ENCODE peak calls at places on chromosomes 13 and 19, in nine cellular contexts. One of them, this sample, is unnamed.

GRCh38 chr13:21997726-21998125 is 326.9 kb downstream of the FGF9 start:
- DNase-seq in GOT3: no peak
- DNase-seq in stimulated activated CD4-positive, alpha-beta T cell treated with anti-CD3 and anti-CD28 coated beads, Interleukin-1b, Interleukin-23, amount 100 ng/mL, for 4 hours: no peak
- DNase-seq in stimulated activated CD8-positive, alpha-beta memory T cell treated with anti-CD3 and anti-CD28 coated beads, Interleukin-15, amount 100 ng/mL, for 1 hour: no peak
- DNase-seq in mucosa of descending colon: no peak
- DNase-seq in neural progenitor cell: no peak
- DNase-seq in kidney glomerular epithelial cell: no peak
- DNase-seq in GDM1: no peak
- DNase-seq in KBM-7: no peak
- DNase-seq in this sample: no peak

GRCh38 chr13:49082653-49083536 is 107.2 kb downstream of the FNDC3A start:
- DNase-seq in neural progenitor cell: no peak
- DNase-seq in KBM-7: no peak
- DNase-seq in stimulated activated CD8-positive, alpha-beta memory T cell treated with anti-CD3 and anti-CD28 coated beads, Interleukin-15, amount 100 ng/mL, for 1 hour: no peak
- DNase-seq in kidney glomerular epithelial cell: peak
- DNase-seq in stimulated activated CD4-positive, alpha-beta T cell treated with anti-CD3 and anti-CD28 coated beads, Interleukin-1b, Interleukin-23, amount 100 ng/mL, for 4 hours: no peak
- DNase-seq in GDM1: no peak
- DNase-seq in mucosa of descending colon: no peak
- DNase-seq in GOT3: no peak
- DNase-seq in this sample: no peak

GRCh38 chr13:102191951-102192461 is 209.8 kb downstream of the FGF14 start:
- DNase-seq in GOT3: no peak
- DNase-seq in kidney glomerular epithelial cell: no peak
- DNase-seq in stimulated activated CD8-positive, alpha-beta memory T cell treated with anti-CD3 and anti-CD28 coated beads, Interleukin-15, amount 100 ng/mL, for 1 hour: no peak
- DNase-seq in KBM-7: no peak
- DNase-seq in mucosa of descending colon: no peak
- DNase-seq in GDM1: no peak
- DNase-seq in neural progenitor cell: peak
- DNase-seq in stimulated activated CD4-positive, alpha-beta T cell treated with anti-CD3 and anti-CD28 coated beads, Interleukin-1b, Interleukin-23, amount 100 ng/mL, for 4 hours: no peak
- DNase-seq in this sample: no peak

GRCh38 chr13:76798037-76798436 is 88.2 kb downstream of the KCTD12 start:
- DNase-seq in GDM1: peak
- DNase-seq in kidney glomerular epithelial cell: no peak
- DNase-seq in stimulated activated CD8-positive, alpha-beta memory T cell treated with anti-CD3 and anti-CD28 coated beads, Interleukin-15, amount 100 ng/mL, for 1 hour: no peak
- DNase-seq in neural progenitor cell: no peak
- DNase-seq in KBM-7: peak
- DNase-seq in stimulated activated CD4-positive, alpha-beta T cell treated with anti-CD3 and anti-CD28 coated beads, Interleukin-1b, Interleukin-23, amount 100 ng/mL, for 4 hours: no peak
- DNase-seq in mucosa of descending colon: no peak
- DNase-seq in GOT3: no peak
- DNase-seq in this sample: no peak

GRCh38 chr19:1935484-1936208 is 5.3 kb upstream of the CSNK1G2 start:
- DNase-seq in stimulated activated CD8-positive, alpha-beta memory T cell treated with anti-CD3 and anti-CD28 coated beads, Interleukin-15, amount 100 ng/mL, for 1 hour: no peak
- DNase-seq in kidney glomerular epithelial cell: no peak
- DNase-seq in neural progenitor cell: no peak
- DNase-seq in mucosa of descending colon: no peak
- DNase-seq in GOT3: no peak
- DNase-seq in GDM1: peak
- DNase-seq in stimulated activated CD4-positive, alpha-beta T cell treated with anti-CD3 and anti-CD28 coated beads, Interleukin-1b, Interleukin-23, amount 100 ng/mL, for 4 hours: no peak
- DNase-seq in KBM-7: peak
- DNase-seq in this sample: no peak

GRCh38 chr13:75153386-75153785 is 328.6 kb downstream of the TBC1D4 start:
- DNase-seq in neural progenitor cell: no peak
- DNase-seq in stimulated activated CD8-positive, alpha-beta memory T cell treated with anti-CD3 and anti-CD28 coated beads, Interleukin-15, amount 100 ng/mL, for 1 hour: no peak
- DNase-seq in mucosa of descending colon: no peak
- DNase-seq in KBM-7: no peak
- DNase-seq in GOT3: no peak
- DNase-seq in kidney glomerular epithelial cell: no peak
- DNase-seq in stimulated activated CD4-positive, alpha-beta T cell treated with anti-CD3 and anti-CD28 coated beads, Interleukin-1b, Interleukin-23, amount 100 ng/mL, for 4 hours: no peak
- DNase-seq in GDM1: no peak
- DNase-seq in this sample: no peak

GRCh38 chr19:12997967-12998940 is 3.0 kb downstream of the NFIX start:
- DNase-seq in GDM1: no peak
- DNase-seq in mucosa of descending colon: no peak
- DNase-seq in stimulated activated CD8-positive, alpha-beta memory T cell treated with anti-CD3 and anti-CD28 coated beads, Interleukin-15, amount 100 ng/mL, for 1 hour: no peak
- DNase-seq in stimulated activated CD4-positive, alpha-beta T cell treated with anti-CD3 and anti-CD28 coated beads, Interleukin-1b, Interleukin-23, amount 100 ng/mL, for 4 hours: no peak
- DNase-seq in KBM-7: no peak
- DNase-seq in neural progenitor cell: no peak
- DNase-seq in kidney glomerular epithelial cell: no peak
- DNase-seq in GOT3: no peak
- DNase-seq in this sample: no peak

GRCh38 chr19:4531562-4532165 is 3.4 kb downstream of the PLIN5 start:
- DNase-seq in GOT3: no peak
- DNase-seq in KBM-7: no peak
- DNase-seq in stimulated activated CD4-positive, alpha-beta T cell treated with anti-CD3 and anti-CD28 coated beads, Interleukin-1b, Interleukin-23, amount 100 ng/mL, for 4 hours: no peak
- DNase-seq in kidney glomerular epithelial cell: no peak
- DNase-seq in neural progenitor cell: no peak
- DNase-seq in stimulated activated CD8-positive, alpha-beta memory T cell treated with anti-CD3 and anti-CD28 coated beads, Interleukin-15, amount 100 ng/mL, for 1 hour: no peak
- DNase-seq in mucosa of descending colon: no peak
- DNase-seq in GDM1: no peak
- DNase-seq in this sample: no peak

GRCh38 chr13:37418490-37418889 is 180.1 kb downstream of the POSTN start:
- DNase-seq in KBM-7: no peak
- DNase-seq in kidney glomerular epithelial cell: no peak
- DNase-seq in GDM1: no peak
- DNase-seq in mucosa of descending colon: no peak
- DNase-seq in stimulated activated CD4-positive, alpha-beta T cell treated with anti-CD3 and anti-CD28 coated beads, Interleukin-1b, Interleukin-23, amount 100 ng/mL, for 4 hours: no peak
- DNase-seq in stimulated activated CD8-positive, alpha-beta memory T cell treated with anti-CD3 and anti-CD28 coated beads, Interleukin-15, amount 100 ng/mL, for 1 hour: no peak
- DNase-seq in neural progenitor cell: no peak
- DNase-seq in GOT3: no peak
- DNase-seq in this sample: no peak

GRCh38 chr19:42166336-42166735 is 34.1 kb upstream of the POU2F2 start:
- DNase-seq in GDM1: no peak
- DNase-seq in stimulated activated CD8-positive, alpha-beta memory T cell treated with anti-CD3 and anti-CD28 coated beads, Interleukin-15, amount 100 ng/mL, for 1 hour: no peak
- DNase-seq in stimulated activated CD4-positive, alpha-beta T cell treated with anti-CD3 and anti-CD28 coated beads, Interleukin-1b, Interleukin-23, amount 100 ng/mL, for 4 hours: no peak
- DNase-seq in GOT3: no peak
- DNase-seq in kidney glomerular epithelial cell: no peak
- DNase-seq in KBM-7: no peak
- DNase-seq in neural progenitor cell: no peak
- DNase-seq in mucosa of descending colon: no peak
- DNase-seq in this sample: no peak

GRCh38 chr13:99051768-99052455 is 74.0 kb upstream of the DOCK9 start:
- DNase-seq in mucosa of descending colon: no peak
- DNase-seq in neural progenitor cell: no peak
- DNase-seq in KBM-7: no peak
- DNase-seq in stimulated activated CD4-positive, alpha-beta T cell treated with anti-CD3 and anti-CD28 coated beads, Interleukin-1b, Interleukin-23, amount 100 ng/mL, for 4 hours: no peak
- DNase-seq in kidney glomerular epithelial cell: no peak
- DNase-seq in stimulated activated CD8-positive, alpha-beta memory T cell treated with anti-CD3 and anti-CD28 coated beads, Interleukin-15, amount 100 ng/mL, for 1 hour: no peak
- DNase-seq in GDM1: no peak
- DNase-seq in GOT3: no peak
- DNase-seq in this sample: no peak

GRCh38 chr19:46218160-46218559 is 11.4 kb upstream of the IGFL1 start:
- DNase-seq in stimulated activated CD4-positive, alpha-beta T cell treated with anti-CD3 and anti-CD28 coated beads, Interleukin-1b, Interleukin-23, amount 100 ng/mL, for 4 hours: peak
- DNase-seq in GDM1: no peak
- DNase-seq in GOT3: no peak
- DNase-seq in kidney glomerular epithelial cell: peak
- DNase-seq in neural progenitor cell: peak
- DNase-seq in mucosa of descending colon: peak
- DNase-seq in KBM-7: peak
- DNase-seq in stimulated activated CD8-positive, alpha-beta memory T cell treated with anti-CD3 and anti-CD28 coated beads, Interleukin-15, amount 100 ng/mL, for 1 hour: no peak
- DNase-seq in this sample: no peak

GRCh38 chr19:37505958-37506386 is 767 bp upstream of the ZNF793 start:
- DNase-seq in stimulated activated CD4-positive, alpha-beta T cell treated with anti-CD3 and anti-CD28 coated beads, Interleukin-1b, Interleukin-23, amount 100 ng/mL, for 4 hours: peak
- DNase-seq in neural progenitor cell: no peak
- DNase-seq in stimulated activated CD8-positive, alpha-beta memory T cell treated with anti-CD3 and anti-CD28 coated beads, Interleukin-15, amount 100 ng/mL, for 1 hour: no peak
- DNase-seq in kidney glomerular epithelial cell: no peak
- DNase-seq in mucosa of descending colon: peak
- DNase-seq in GOT3: no peak
- DNase-seq in KBM-7: no peak
- DNase-seq in GDM1: no peak
- DNase-seq in this sample: no peak

GRCh38 chr19:50317115-50317514 is 12.1 kb downstream of the KCNC3 start:
- DNase-seq in mucosa of descending colon: no peak
- DNase-seq in stimulated activated CD4-positive, alpha-beta T cell treated with anti-CD3 and anti-CD28 coated beads, Interleukin-1b, Interleukin-23, amount 100 ng/mL, for 4 hours: no peak
- DNase-seq in GOT3: no peak
- DNase-seq in GDM1: no peak
- DNase-seq in KBM-7: no peak
- DNase-seq in stimulated activated CD8-positive, alpha-beta memory T cell treated with anti-CD3 and anti-CD28 coated beads, Interleukin-15, amount 100 ng/mL, for 1 hour: no peak
- DNase-seq in neural progenitor cell: no peak
- DNase-seq in kidney glomerular epithelial cell: no peak
- DNase-seq in this sample: no peak

GRCh38 chr13:48514776-48515175 is 18.1 kb downstream of the RCBTB2 start:
- DNase-seq in KBM-7: no peak
- DNase-seq in stimulated activated CD4-positive, alpha-beta T cell treated with anti-CD3 and anti-CD28 coated beads, Interleukin-1b, Interleukin-23, amount 100 ng/mL, for 4 hours: no peak
- DNase-seq in GDM1: no peak
- DNase-seq in GOT3: no peak
- DNase-seq in neural progenitor cell: no peak
- DNase-seq in stimulated activated CD8-positive, alpha-beta memory T cell treated with anti-CD3 and anti-CD28 coated beads, Interleukin-15, amount 100 ng/mL, for 1 hour: no peak
- DNase-seq in kidney glomerular epithelial cell: no peak
- DNase-seq in mucosa of descending colon: no peak
- DNase-seq in this sample: no peak

GRCh38 chr13:63163903-63164302 is 1748.3 kb upstream of the PCDH20 start:
- DNase-seq in GDM1: no peak
- DNase-seq in mucosa of descending colon: no peak
- DNase-seq in neural progenitor cell: peak
- DNase-seq in GOT3: no peak
- DNase-seq in KBM-7: no peak
- DNase-seq in stimulated activated CD4-positive, alpha-beta T cell treated with anti-CD3 and anti-CD28 coated beads, Interleukin-1b, Interleukin-23, amount 100 ng/mL, for 4 hours: no peak
- DNase-seq in stimulated activated CD8-positive, alpha-beta memory T cell treated with anti-CD3 and anti-CD28 coated beads, Interleukin-15, amount 100 ng/mL, for 1 hour: no peak
- DNase-seq in kidney glomerular epithelial cell: no peak
- DNase-seq in this sample: no peak

GRCh38 chr19:35114656-35115537 is 726 bp upstream of the FXYD3 start:
- DNase-seq in neural progenitor cell: peak
- DNase-seq in stimulated activated CD4-positive, alpha-beta T cell treated with anti-CD3 and anti-CD28 coated beads, Interleukin-1b, Interleukin-23, amount 100 ng/mL, for 4 hours: peak
- DNase-seq in KBM-7: peak
- DNase-seq in GDM1: peak
- DNase-seq in kidney glomerular epithelial cell: peak
- DNase-seq in stimulated activated CD8-positive, alpha-beta memory T cell treated with anti-CD3 and anti-CD28 coated beads, Interleukin-15, amount 100 ng/mL, for 1 hour: peak
- DNase-seq in mucosa of descending colon: peak
- DNase-seq in GOT3: no peak
- DNase-seq in this sample: peak

GRCh38 chr13:77460195-77460594 is 75.3 kb upstream of the SCEL start:
- DNase-seq in neural progenitor cell: no peak
- DNase-seq in mucosa of descending colon: no peak
- DNase-seq in GDM1: no peak
- DNase-seq in stimulated activated CD8-positive, alpha-beta memory T cell treated with anti-CD3 and anti-CD28 coated beads, Interleukin-15, amount 100 ng/mL, for 1 hour: no peak
- DNase-seq in kidney glomerular epithelial cell: no peak
- DNase-seq in stimulated activated CD4-positive, alpha-beta T cell treated with anti-CD3 and anti-CD28 coated beads, Interleukin-1b, Interleukin-23, amount 100 ng/mL, for 4 hours: no peak
- DNase-seq in GOT3: no peak
- DNase-seq in KBM-7: peak
- DNase-seq in this sample: no peak

GRCh38 chr19:5170329-5170745 is 170.3 kb downstream of the PTPRS start:
- DNase-seq in GOT3: no peak
- DNase-seq in stimulated activated CD4-positive, alpha-beta T cell treated with anti-CD3 and anti-CD28 coated beads, Interleukin-1b, Interleukin-23, amount 100 ng/mL, for 4 hours: peak
- DNase-seq in KBM-7: peak
- DNase-seq in kidney glomerular epithelial cell: no peak
- DNase-seq in stimulated activated CD8-positive, alpha-beta memory T cell treated with anti-CD3 and anti-CD28 coated beads, Interleukin-15, amount 100 ng/mL, for 1 hour: peak
- DNase-seq in mucosa of descending colon: peak
- DNase-seq in GDM1: no peak
- DNase-seq in neural progenitor cell: no peak
- DNase-seq in this sample: no peak

GRCh38 chr19:7868671-7869452 is 5.3 kb downstream of the PRR36 start:
- DNase-seq in mucosa of descending colon: peak
- DNase-seq in KBM-7: peak
- DNase-seq in GDM1: peak
- DNase-seq in kidney glomerular epithelial cell: peak
- DNase-seq in GOT3: no peak
- DNase-seq in stimulated activated CD8-positive, alpha-beta memory T cell treated with anti-CD3 and anti-CD28 coated beads, Interleukin-15, amount 100 ng/mL, for 1 hour: peak
- DNase-seq in neural progenitor cell: peak
- DNase-seq in stimulated activated CD4-positive, alpha-beta T cell treated with anti-CD3 and anti-CD28 coated beads, Interleukin-1b, Interleukin-23, amount 100 ng/mL, for 4 hours: peak
- DNase-seq in this sample: peak

GRCh38 chr13:84912720-84913119 is 886.5 kb downstream of the SLITRK6 start:
- DNase-seq in kidney glomerular epithelial cell: no peak
- DNase-seq in GDM1: no peak
- DNase-seq in stimulated activated CD4-positive, alpha-beta T cell treated with anti-CD3 and anti-CD28 coated beads, Interleukin-1b, Interleukin-23, amount 100 ng/mL, for 4 hours: no peak
- DNase-seq in neural progenitor cell: no peak
- DNase-seq in GOT3: no peak
- DNase-seq in mucosa of descending colon: no peak
- DNase-seq in KBM-7: no peak
- DNase-seq in stimulated activated CD8-positive, alpha-beta memory T cell treated with anti-CD3 and anti-CD28 coated beads, Interleukin-15, amount 100 ng/mL, for 1 hour: no peak
- DNase-seq in this sample: no peak

GRCh38 chr13:51396352-51396751 is 56.5 kb downstream of the INTS6 start:
- DNase-seq in stimulated activated CD8-positive, alpha-beta memory T cell treated with anti-CD3 and anti-CD28 coated beads, Interleukin-15, amount 100 ng/mL, for 1 hour: no peak
- DNase-seq in KBM-7: peak
- DNase-seq in stimulated activated CD4-positive, alpha-beta T cell treated with anti-CD3 and anti-CD28 coated beads, Interleukin-1b, Interleukin-23, amount 100 ng/mL, for 4 hours: no peak
- DNase-seq in GDM1: no peak
- DNase-seq in kidney glomerular epithelial cell: no peak
- DNase-seq in neural progenitor cell: no peak
- DNase-seq in GOT3: no peak
- DNase-seq in mucosa of descending colon: no peak
- DNase-seq in this sample: no peak

GRCh38 chr19:7900401-7900870 is 3.2 kb upstream of the MAP2K7 start:
- DNase-seq in stimulated activated CD8-positive, alpha-beta memory T cell treated with anti-CD3 and anti-CD28 coated beads, Interleukin-15, amount 100 ng/mL, for 1 hour: no peak
- DNase-seq in KBM-7: no peak
- DNase-seq in stimulated activated CD4-positive, alpha-beta T cell treated with anti-CD3 and anti-CD28 coated beads, Interleukin-1b, Interleukin-23, amount 100 ng/mL, for 4 hours: no peak
- DNase-seq in neural progenitor cell: no peak
- DNase-seq in GOT3: no peak
- DNase-seq in GDM1: no peak
- DNase-seq in mucosa of descending colon: no peak
- DNase-seq in kidney glomerular epithelial cell: no peak
- DNase-seq in this sample: no peak

GRCh38 chr13:20159646-20160345 is 1.1 kb downstream of the GJA3 start:
- DNase-seq in kidney glomerular epithelial cell: peak
- DNase-seq in KBM-7: peak
- DNase-seq in GOT3: no peak
- DNase-seq in mucosa of descending colon: no peak
- DNase-seq in neural progenitor cell: peak
- DNase-seq in stimulated activated CD8-positive, alpha-beta memory T cell treated with anti-CD3 and anti-CD28 coated beads, Interleukin-15, amount 100 ng/mL, for 1 hour: no peak
- DNase-seq in GDM1: no peak
- DNase-seq in stimulated activated CD4-positive, alpha-beta T cell treated with anti-CD3 and anti-CD28 coated beads, Interleukin-1b, Interleukin-23, amount 100 ng/mL, for 4 hours: no peak
- DNase-seq in this sample: no peak

GRCh38 chr19:40147693-40148347 is 43.4 kb upstream of the MAP3K10 start:
- DNase-seq in GDM1: peak
- DNase-seq in GOT3: no peak
- DNase-seq in KBM-7: peak
- DNase-seq in kidney glomerular epithelial cell: peak
- DNase-seq in stimulated activated CD8-positive, alpha-beta memory T cell treated with anti-CD3 and anti-CD28 coated beads, Interleukin-15, amount 100 ng/mL, for 1 hour: no peak
- DNase-seq in stimulated activated CD4-positive, alpha-beta T cell treated with anti-CD3 and anti-CD28 coated beads, Interleukin-1b, Interleukin-23, amount 100 ng/mL, for 4 hours: no peak
- DNase-seq in mucosa of descending colon: peak
- DNase-seq in neural progenitor cell: no peak
- DNase-seq in this sample: no peak

GRCh38 chr13:101951114-101951513 is 450.7 kb downstream of the FGF14 start:
- DNase-seq in KBM-7: no peak
- DNase-seq in stimulated activated CD4-positive, alpha-beta T cell treated with anti-CD3 and anti-CD28 coated beads, Interleukin-1b, Interleukin-23, amount 100 ng/mL, for 4 hours: no peak
- DNase-seq in kidney glomerular epithelial cell: no peak
- DNase-seq in neural progenitor cell: no peak
- DNase-seq in GOT3: no peak
- DNase-seq in mucosa of descending colon: no peak
- DNase-seq in GDM1: no peak
- DNase-seq in stimulated activated CD8-positive, alpha-beta memory T cell treated with anti-CD3 and anti-CD28 coated beads, Interleukin-15, amount 100 ng/mL, for 1 hour: no peak
- DNase-seq in this sample: no peak

This sample was measured in GM12892.